ENCODE peak calls at places on chromosomes 1 and 21, in seven cellular contexts. One of them, this sample, is unnamed.

GRCh38 chr1:61606448-61607312 is 118.3 kb downstream of the TM2D1 start:
- DNase-seq in NB4: no peak
- DNase-seq in HFFc6: no peak
- DNase-seq in cardiac muscle cell: peak; percentile 73
- DNase-seq in glutamatergic neuron: no peak
- DNase-seq in AG04450: no peak
- DNase-seq in transverse colon: peak; percentile 28
- DNase-seq in this sample: no peak

GRCh38 chr21:15077529-15077928 is 12.7 kb upstream of the NRIP1 start:
- DNase-seq in NB4: no peak
- DNase-seq in HFFc6: no peak
- DNase-seq in cardiac muscle cell: no peak
- DNase-seq in glutamatergic neuron: no peak
- DNase-seq in AG04450: no peak
- DNase-seq in transverse colon: no peak
- DNase-seq in this sample: no peak

GRCh38 chr1:75550559-75550958 is 60.4 kb downstream of the SLC44A5 start:
- DNase-seq in NB4: no peak
- DNase-seq in HFFc6: no peak
- DNase-seq in cardiac muscle cell: no peak
- DNase-seq in glutamatergic neuron: no peak
- DNase-seq in AG04450: no peak
- DNase-seq in transverse colon: no peak
- DNase-seq in this sample: no peak

GRCh38 chr1:5492861-5493260 is 499.4 kb downstream of the NPHP4 start:
- DNase-seq in NB4: no peak
- DNase-seq in HFFc6: no peak
- DNase-seq in cardiac muscle cell: no peak
- DNase-seq in glutamatergic neuron: no peak
- DNase-seq in AG04450: no peak
- DNase-seq in transverse colon: no peak
- DNase-seq in this sample: no peak

GRCh38 chr1:94862718-94863117 is 42.6 kb downstream of the SLC44A3 start:
- DNase-seq in NB4: no peak
- DNase-seq in HFFc6: no peak
- DNase-seq in cardiac muscle cell: no peak
- DNase-seq in glutamatergic neuron: no peak
- DNase-seq in AG04450: no peak
- DNase-seq in transverse colon: no peak
- DNase-seq in this sample: no peak

GRCh38 chr21:42570362-42570761 is 56.7 kb downstream of the SLC37A1 start:
- DNase-seq in NB4: no peak
- DNase-seq in HFFc6: no peak
- DNase-seq in cardiac muscle cell: no peak
- DNase-seq in glutamatergic neuron: peak; percentile 3
- DNase-seq in AG04450: no peak
- DNase-seq in transverse colon: peak; percentile 0
- DNase-seq in this sample: no peak

GRCh38 chr1:159214149-159214760 is 9.6 kb downstream of the ACKR1 start:
- DNase-seq in NB4: peak; percentile 40
- DNase-seq in HFFc6: peak; percentile 29
- DNase-seq in cardiac muscle cell: peak; percentile 65
- DNase-seq in glutamatergic neuron: peak; percentile 63
- DNase-seq in AG04450: no peak
- DNase-seq in transverse colon: peak; percentile 20
- DNase-seq in this sample: no peak

GRCh38 chr21:42161401-42161956 is 57.5 kb upstream of the ABCG1 start:
- DNase-seq in NB4: peak; percentile 10
- DNase-seq in HFFc6: no peak
- DNase-seq in cardiac muscle cell: no peak
- DNase-seq in glutamatergic neuron: no peak
- DNase-seq in AG04450: no peak
- DNase-seq in transverse colon: no peak
- DNase-seq in this sample: no peak

GRCh38 chr1:165697881-165698842 is at the start of gene ALDH9A1:
- DNase-seq in NB4: peak; percentile 95
- DNase-seq in HFFc6: peak; percentile 82
- DNase-seq in cardiac muscle cell: peak; percentile 91
- DNase-seq in glutamatergic neuron: peak; percentile 91
- DNase-seq in AG04450: peak; percentile 55
- DNase-seq in transverse colon: peak; percentile 93
- DNase-seq in this sample: peak; percentile 86

GRCh38 chr1:82762829-82763532 is 962.2 kb downstream of the ADGRL2 start:
- DNase-seq in NB4: no peak
- DNase-seq in HFFc6: no peak
- DNase-seq in cardiac muscle cell: no peak
- DNase-seq in glutamatergic neuron: no peak
- DNase-seq in AG04450: no peak
- DNase-seq in transverse colon: no peak
- DNase-seq in this sample: no peak

GRCh38 chr1:168903237-168903830 is 174.3 kb upstream of the DPT start:
- DNase-seq in NB4: no peak
- DNase-seq in HFFc6: no peak
- DNase-seq in cardiac muscle cell: no peak
- DNase-seq in glutamatergic neuron: no peak
- DNase-seq in AG04450: no peak
- DNase-seq in transverse colon: no peak
- DNase-seq in this sample: no peak

GRCh38 chr1:54537611-54538010 is 10.4 kb upstream of the ACOT11 start:
- DNase-seq in NB4: peak; percentile 66
- DNase-seq in HFFc6: no peak
- DNase-seq in cardiac muscle cell: no peak
- DNase-seq in glutamatergic neuron: no peak
- DNase-seq in AG04450: no peak
- DNase-seq in transverse colon: no peak
- DNase-seq in this sample: no peak

GRCh38 chr21:28018741-28019669 is 973.7 kb downstream of the LTN1 start:
- DNase-seq in NB4: peak; percentile 1
- DNase-seq in HFFc6: peak; percentile 0
- DNase-seq in cardiac muscle cell: peak; percentile 12
- DNase-seq in glutamatergic neuron: no peak
- DNase-seq in AG04450: no peak
- DNase-seq in transverse colon: no peak
- DNase-seq in this sample: no peak

GRCh38 chr21:15224346-15225086 is 159.7 kb upstream of the NRIP1 start:
- DNase-seq in NB4: no peak
- DNase-seq in HFFc6: peak; percentile 88
- DNase-seq in cardiac muscle cell: peak; percentile 90
- DNase-seq in glutamatergic neuron: no peak
- DNase-seq in AG04450: peak; percentile 55
- DNase-seq in transverse colon: no peak
- DNase-seq in this sample: no peak

GRCh38 chr1:38815903-38816627 is 43.5 kb downstream of the RRAGC start:
- DNase-seq in NB4: peak; percentile 78
- DNase-seq in HFFc6: no peak
- DNase-seq in cardiac muscle cell: no peak
- DNase-seq in glutamatergic neuron: no peak
- DNase-seq in AG04450: no peak
- DNase-seq in transverse colon: peak; percentile 20
- DNase-seq in this sample: no peak

DNA sequence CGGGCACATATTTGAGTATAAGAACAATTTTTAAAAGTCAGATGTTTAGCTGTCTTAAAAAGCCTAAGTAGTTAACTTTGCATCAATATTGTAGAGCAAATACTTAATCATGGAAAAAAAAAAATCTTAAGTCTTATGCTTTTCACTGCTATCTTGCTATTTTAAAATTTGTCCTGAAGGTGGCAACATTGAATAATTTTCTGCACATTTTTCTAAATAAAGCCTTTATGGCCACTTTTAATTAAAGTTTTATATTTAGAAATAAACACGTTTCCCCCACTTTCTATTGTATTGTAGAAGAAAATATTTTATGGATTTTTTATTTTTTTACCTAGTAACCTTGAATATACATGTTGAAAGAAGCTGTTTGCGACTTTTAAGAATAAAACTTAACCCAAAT is 198.8 kb downstream of the AMY1C start:
- DNase-seq in NB4: peak; percentile 12
- DNase-seq in HFFc6: no peak
- DNase-seq in cardiac muscle cell: peak; percentile 2
- DNase-seq in glutamatergic neuron: no peak
- DNase-seq in AG04450: no peak
- DNase-seq in transverse colon: no peak
- DNase-seq in this sample: no peak
- TF ChIP-seq CTCF in NB4: no peak
- TF ChIP-seq CTCF in HFFc6: peak; percentile 51
- TF ChIP-seq CTCF in cardiac muscle cell: no peak
- TF ChIP-seq CTCF in glutamatergic neuron: no peak
- TF ChIP-seq CTCF in AG04450: peak; percentile 7
- TF ChIP-seq CTCF in transverse colon: no peak
- TF ChIP-seq CTCF in this sample: no peak

DNA sequence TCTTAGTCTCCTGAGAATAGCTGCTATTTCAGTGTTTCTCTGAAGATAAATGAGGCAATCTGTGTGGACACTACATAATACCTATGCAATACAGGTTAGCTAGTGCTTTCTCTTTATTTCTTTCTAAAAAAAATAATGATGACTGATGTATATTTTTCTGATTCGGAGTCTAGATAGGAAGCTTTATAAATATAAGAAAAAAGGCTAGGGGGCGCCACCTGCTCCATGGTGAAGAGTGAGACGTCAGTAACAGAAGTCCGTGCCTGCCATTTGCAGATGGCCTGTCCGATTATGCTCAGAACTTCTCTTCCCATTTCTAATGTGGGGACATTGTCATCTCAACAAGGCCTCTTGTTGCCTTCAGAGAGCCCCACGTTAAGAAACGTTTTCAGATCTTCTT is 26.4 kb downstream of the QSOX1 start:
- DNase-seq in NB4: peak; percentile 61
- DNase-seq in HFFc6: no peak
- DNase-seq in cardiac muscle cell: no peak
- DNase-seq in glutamatergic neuron: peak; percentile 43
- DNase-seq in AG04450: no peak
- DNase-seq in transverse colon: no peak
- DNase-seq in this sample: no peak
- TF ChIP-seq CTCF in NB4: peak; percentile 25
- TF ChIP-seq CTCF in HFFc6: peak; percentile 78
- TF ChIP-seq CTCF in cardiac muscle cell: peak; percentile 38
- TF ChIP-seq CTCF in glutamatergic neuron: peak; percentile 67
- TF ChIP-seq CTCF in AG04450: peak; percentile 43
- TF ChIP-seq CTCF in transverse colon: no peak
- TF ChIP-seq CTCF in this sample: no peak

DNA sequence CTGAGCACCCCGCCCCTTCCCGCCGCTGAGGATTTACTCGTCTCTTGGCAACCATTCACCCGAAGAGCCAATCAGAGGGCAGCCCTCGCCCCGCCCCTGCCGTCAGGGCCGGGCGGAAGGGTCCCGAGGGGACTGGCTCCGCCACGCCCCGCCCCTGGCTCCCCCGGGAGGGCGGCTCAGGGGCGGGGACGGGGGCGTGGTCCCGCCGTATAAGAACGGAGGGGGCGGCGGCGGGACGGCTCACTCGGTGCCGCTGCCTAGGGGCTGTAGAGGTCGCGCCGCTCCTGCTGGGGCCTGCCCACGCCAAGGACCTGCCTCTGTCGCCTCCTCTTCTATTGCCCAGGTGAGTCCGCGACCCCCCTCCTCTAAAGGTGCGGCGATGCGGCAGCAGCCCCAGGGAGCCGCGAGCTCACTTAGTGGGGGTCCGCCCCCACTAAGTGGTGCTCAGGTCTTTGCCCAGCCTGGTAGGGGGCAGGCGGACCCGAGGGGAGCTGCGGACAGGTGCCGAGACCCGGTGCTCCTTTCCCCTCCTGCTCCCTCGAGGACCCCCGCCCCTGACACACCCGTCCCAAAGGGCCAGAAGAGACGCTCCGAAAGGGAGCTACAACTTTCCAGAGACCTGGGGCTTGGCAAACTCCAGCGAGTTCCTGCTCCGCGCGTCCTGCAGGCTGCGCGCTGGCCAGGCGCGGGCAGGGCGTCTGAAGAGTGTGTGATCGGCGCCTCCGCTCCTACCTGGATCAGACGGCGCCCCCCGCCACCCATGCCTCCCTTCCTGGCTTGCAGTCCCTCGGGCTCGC is at the start of gene TENT5C:
- DNase-seq in NB4: peak; percentile 94
- DNase-seq in HFFc6: peak; percentile 94
- DNase-seq in cardiac muscle cell: peak; percentile 98
- DNase-seq in glutamatergic neuron: peak; percentile 96
- DNase-seq in AG04450: peak; percentile 95
- DNase-seq in transverse colon: peak; percentile 99
- DNase-seq in this sample: peak; percentile 99
- TF ChIP-seq CTCF in NB4: no peak
- TF ChIP-seq CTCF in HFFc6: no peak
- TF ChIP-seq CTCF in cardiac muscle cell: no peak
- TF ChIP-seq CTCF in glutamatergic neuron: no peak
- TF ChIP-seq CTCF in AG04450: peak; percentile 19
- TF ChIP-seq CTCF in transverse colon: no peak
- TF ChIP-seq CTCF in this sample: no peak

GRCh38 chr1:163169553-163169952 is 33.2 kb downstream of the RGS5 start:
- DNase-seq in NB4: no peak
- DNase-seq in HFFc6: no peak
- DNase-seq in cardiac muscle cell: no peak
- DNase-seq in glutamatergic neuron: no peak
- DNase-seq in AG04450: no peak
- DNase-seq in transverse colon: no peak
- DNase-seq in this sample: no peak

GRCh38 chr1:163170331-163170730 is 32.4 kb downstream of the RGS5 start:
- DNase-seq in NB4: no peak
- DNase-seq in HFFc6: no peak
- DNase-seq in cardiac muscle cell: peak; percentile 61
- DNase-seq in glutamatergic neuron: no peak
- DNase-seq in AG04450: no peak
- DNase-seq in transverse colon: no peak
- DNase-seq in this sample: no peak

GRCh38 chr1:163172596-163172995 is 30.1 kb downstream of the RGS5 start:
- DNase-seq in NB4: no peak
- DNase-seq in HFFc6: no peak
- DNase-seq in cardiac muscle cell: no peak
- DNase-seq in glutamatergic neuron: no peak
- DNase-seq in AG04450: no peak
- DNase-seq in transverse colon: no peak
- DNase-seq in this sample: no peak

GRCh38 chr1:163171826-163172225 is 30.9 kb downstream of the RGS5 start:
- DNase-seq in NB4: no peak
- DNase-seq in HFFc6: no peak
- DNase-seq in cardiac muscle cell: no peak
- DNase-seq in glutamatergic neuron: no peak
- DNase-seq in AG04450: no peak
- DNase-seq in transverse colon: no peak
- DNase-seq in this sample: no peak

DNA sequence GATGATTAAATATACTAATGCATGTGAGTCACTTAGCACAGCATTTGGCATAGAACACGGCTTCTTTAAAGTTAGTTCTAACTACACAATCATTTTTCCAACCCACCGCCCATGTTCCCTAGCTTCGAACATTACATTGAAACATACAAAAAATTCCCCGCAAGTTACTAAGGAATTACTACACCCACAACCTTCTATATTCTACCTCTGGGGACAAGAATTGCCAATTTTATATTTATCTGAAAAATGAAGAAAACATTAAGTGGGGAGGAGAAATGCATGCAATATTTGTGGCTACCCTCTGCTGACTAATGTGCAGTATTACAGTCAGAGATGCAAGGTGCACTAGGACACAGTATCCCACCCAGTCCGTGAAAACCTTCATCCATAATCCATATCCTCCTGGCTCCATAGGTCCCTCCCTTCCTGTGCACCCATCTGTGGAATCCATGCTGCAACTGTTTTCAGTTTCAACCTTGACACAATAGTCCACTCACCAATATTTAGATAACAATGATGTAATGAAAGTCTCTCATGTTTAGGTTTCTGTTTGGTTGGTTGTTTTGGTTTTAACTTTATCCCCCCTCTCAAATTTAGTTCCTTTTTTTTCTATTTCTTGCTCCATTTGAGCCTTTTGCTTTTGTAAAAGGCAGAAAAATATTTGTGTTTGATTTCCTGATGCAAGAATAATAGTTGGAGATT is 31.6 kb downstream of the RGS5 start:
- DNase-seq in NB4: no peak
- DNase-seq in HFFc6: peak; percentile 33
- DNase-seq in cardiac muscle cell: peak; percentile 65
- DNase-seq in glutamatergic neuron: no peak
- DNase-seq in AG04450: no peak
- DNase-seq in transverse colon: no peak
- DNase-seq in this sample: no peak
- TF ChIP-seq CTCF in NB4: no peak
- TF ChIP-seq CTCF in HFFc6: peak; percentile 78
- TF ChIP-seq CTCF in cardiac muscle cell: peak; percentile 58
- TF ChIP-seq CTCF in glutamatergic neuron: peak; percentile 53
- TF ChIP-seq CTCF in AG04450: peak; percentile 59
- TF ChIP-seq CTCF in transverse colon: no peak
- TF ChIP-seq CTCF in this sample: no peak